ENCODE peak calls at places on chromosomes 13 and 19, in ten cellular contexts. One of them, this sample, is unnamed.

GRCh38 chr13:51066091-51066831 is 44.8 kb downstream of the C13orf42 start:
- DNase-seq in colonic mucosa: no peak
- DNase-seq in HCT116: no peak
- DNase-seq in endothelial cell of umbilical vein: peak; percentile 57
- DNase-seq in cardiac muscle cell: no peak
- DNase-seq in stomach: no peak
- DNase-seq in heart right ventricle: peak; percentile 30
- DNase-seq in heart left ventricle: peak; percentile 51
- DNase-seq in CD8-positive, alpha-beta T cell: no peak
- DNase-seq in HL-60: no peak
- DNase-seq in this sample: peak; percentile 46

GRCh38 chr19:11246941-11247340 is 7.5 kb downstream of the ANGPTL8 start:
- DNase-seq in CD8-positive, alpha-beta T cell: no peak
- DNase-seq in HCT116: no peak
- DNase-seq in endothelial cell of umbilical vein: no peak
- DNase-seq in cardiac muscle cell: no peak
- DNase-seq in heart left ventricle: no peak
- DNase-seq in colonic mucosa: no peak
- DNase-seq in heart right ventricle: no peak
- DNase-seq in stomach: no peak
- DNase-seq in HL-60: no peak
- DNase-seq in this sample: no peak

GRCh38 chr13:111943229-111943795 is 123.6 kb upstream of the SOX1 start:
- DNase-seq in colonic mucosa: no peak
- DNase-seq in CD8-positive, alpha-beta T cell: peak; percentile 34
- DNase-seq in cardiac muscle cell: no peak
- DNase-seq in HL-60: no peak
- DNase-seq in endothelial cell of umbilical vein: no peak
- DNase-seq in stomach: peak; percentile 13
- DNase-seq in heart left ventricle: no peak
- DNase-seq in heart right ventricle: no peak
- DNase-seq in HCT116: no peak
- DNase-seq in this sample: no peak

GRCh38 chr19:8320564-8321066 is 560 bp downstream of the NDUFA7 start:
- DNase-seq in endothelial cell of umbilical vein: no peak
- DNase-seq in colonic mucosa: no peak
- DNase-seq in HL-60: no peak
- DNase-seq in CD8-positive, alpha-beta T cell: no peak
- DNase-seq in cardiac muscle cell: peak; percentile 15
- DNase-seq in heart right ventricle: no peak
- DNase-seq in stomach: no peak
- DNase-seq in heart left ventricle: no peak
- DNase-seq in HCT116: no peak
- DNase-seq in this sample: no peak

GRCh38 chr13:79522583-79522982 is 41.6 kb downstream of the NDFIP2 start:
- DNase-seq in heart left ventricle: no peak
- DNase-seq in HL-60: peak; percentile 73
- DNase-seq in colonic mucosa: no peak
- DNase-seq in CD8-positive, alpha-beta T cell: no peak
- DNase-seq in HCT116: no peak
- DNase-seq in endothelial cell of umbilical vein: peak; percentile 44
- DNase-seq in cardiac muscle cell: no peak
- DNase-seq in heart right ventricle: no peak
- DNase-seq in stomach: no peak
- DNase-seq in this sample: peak; percentile 87

GRCh38 chr13:109862627-109863026 is 76.2 kb upstream of the IRS2 start:
- DNase-seq in HCT116: peak; percentile 15
- DNase-seq in heart right ventricle: no peak
- DNase-seq in colonic mucosa: no peak
- DNase-seq in endothelial cell of umbilical vein: no peak
- DNase-seq in cardiac muscle cell: no peak
- DNase-seq in CD8-positive, alpha-beta T cell: no peak
- DNase-seq in heart left ventricle: no peak
- DNase-seq in HL-60: no peak
- DNase-seq in stomach: no peak
- DNase-seq in this sample: no peak

GRCh38 chr13:61913183-61913582 is 497.5 kb upstream of the PCDH20 start:
- DNase-seq in heart right ventricle: no peak
- DNase-seq in cardiac muscle cell: no peak
- DNase-seq in HCT116: no peak
- DNase-seq in colonic mucosa: no peak
- DNase-seq in stomach: no peak
- DNase-seq in HL-60: no peak
- DNase-seq in CD8-positive, alpha-beta T cell: no peak
- DNase-seq in endothelial cell of umbilical vein: no peak
- DNase-seq in heart left ventricle: no peak
- DNase-seq in this sample: no peak

GRCh38 chr13:100493418-100493817 is 95.2 kb downstream of the GGACT start:
- DNase-seq in heart left ventricle: no peak
- DNase-seq in cardiac muscle cell: no peak
- DNase-seq in stomach: no peak
- DNase-seq in CD8-positive, alpha-beta T cell: no peak
- DNase-seq in HL-60: peak; percentile 41
- DNase-seq in heart right ventricle: no peak
- DNase-seq in colonic mucosa: no peak
- DNase-seq in endothelial cell of umbilical vein: no peak
- DNase-seq in HCT116: no peak
- DNase-seq in this sample: no peak

GRCh38 chr19:38706792-38707511 is 37.3 kb downstream of the CAPN12 start:
- DNase-seq in endothelial cell of umbilical vein: peak; percentile 46
- DNase-seq in heart left ventricle: no peak
- DNase-seq in colonic mucosa: no peak
- DNase-seq in stomach: no peak
- DNase-seq in heart right ventricle: no peak
- DNase-seq in HL-60: no peak
- DNase-seq in HCT116: no peak
- DNase-seq in CD8-positive, alpha-beta T cell: no peak
- DNase-seq in cardiac muscle cell: no peak
- DNase-seq in this sample: peak; percentile 45

GRCh38 chr13:106155411-106155810 is 380.1 kb downstream of the EFNB2 start:
- DNase-seq in stomach: no peak
- DNase-seq in heart right ventricle: no peak
- DNase-seq in HCT116: no peak
- DNase-seq in CD8-positive, alpha-beta T cell: no peak
- DNase-seq in endothelial cell of umbilical vein: no peak
- DNase-seq in colonic mucosa: no peak
- DNase-seq in HL-60: no peak
- DNase-seq in cardiac muscle cell: no peak
- DNase-seq in heart left ventricle: no peak
- DNase-seq in this sample: no peak

GRCh38 chr19:51016798-51017683 is 2.5 kb downstream of the KLK10 start:
- DNase-seq in colonic mucosa: no peak
- DNase-seq in heart left ventricle: peak; percentile 43
- DNase-seq in endothelial cell of umbilical vein: peak; percentile 39
- DNase-seq in cardiac muscle cell: peak; percentile 74
- DNase-seq in HL-60: no peak
- DNase-seq in HCT116: peak; percentile 83
- DNase-seq in CD8-positive, alpha-beta T cell: peak; percentile 58
- DNase-seq in stomach: peak; percentile 77
- DNase-seq in heart right ventricle: peak; percentile 23
- DNase-seq in this sample: peak; percentile 14

GRCh38 chr19:51020988-51021651 is 1.6 kb upstream of the KLK10 start:
- DNase-seq in HCT116: no peak
- DNase-seq in stomach: peak; percentile 34
- DNase-seq in colonic mucosa: no peak
- DNase-seq in heart right ventricle: peak; percentile 13
- DNase-seq in CD8-positive, alpha-beta T cell: no peak
- DNase-seq in heart left ventricle: no peak
- DNase-seq in HL-60: no peak
- DNase-seq in cardiac muscle cell: peak; percentile 58
- DNase-seq in endothelial cell of umbilical vein: peak; percentile 67
- DNase-seq in this sample: peak; percentile 49

GRCh38 chr19:51018745-51019543 is 565 bp downstream of the KLK10 start:
- DNase-seq in stomach: peak; percentile 43
- DNase-seq in endothelial cell of umbilical vein: no peak
- DNase-seq in CD8-positive, alpha-beta T cell: no peak
- DNase-seq in heart right ventricle: no peak
- DNase-seq in heart left ventricle: no peak
- DNase-seq in HCT116: no peak
- DNase-seq in cardiac muscle cell: peak; percentile 44
- DNase-seq in colonic mucosa: no peak
- DNase-seq in HL-60: no peak
- DNase-seq in this sample: no peak

GRCh38 chr19:51022526-51022925 is 3.0 kb upstream of the KLK10 start:
- DNase-seq in HL-60: no peak
- DNase-seq in HCT116: no peak
- DNase-seq in heart left ventricle: no peak
- DNase-seq in colonic mucosa: no peak
- DNase-seq in endothelial cell of umbilical vein: no peak
- DNase-seq in stomach: no peak
- DNase-seq in heart right ventricle: no peak
- DNase-seq in CD8-positive, alpha-beta T cell: no peak
- DNase-seq in cardiac muscle cell: no peak
- DNase-seq in this sample: no peak

DNA sequence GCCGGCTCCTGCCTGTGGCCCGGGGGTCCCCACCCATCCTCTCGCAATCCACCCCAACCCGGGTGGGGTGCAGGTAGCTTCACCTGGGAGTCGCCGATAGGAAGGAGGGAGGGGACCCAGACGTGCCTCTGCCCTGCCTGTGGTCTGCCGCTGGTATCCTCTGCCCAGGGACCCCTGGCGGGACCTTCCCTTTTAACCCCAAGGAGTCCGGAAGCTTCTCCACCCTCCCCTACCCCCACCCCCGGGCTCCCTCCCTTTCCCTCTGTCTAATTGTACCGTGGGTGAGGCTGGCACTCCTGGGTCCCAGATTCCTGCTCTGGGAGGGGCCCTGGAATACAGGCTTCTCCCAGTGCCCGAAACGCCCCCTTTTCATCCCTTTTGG is at the start of gene KLK10:
- DNase-seq in stomach: no peak
- DNase-seq in colonic mucosa: no peak
- DNase-seq in heart right ventricle: no peak
- DNase-seq in CD8-positive, alpha-beta T cell: no peak
- DNase-seq in cardiac muscle cell: no peak
- DNase-seq in endothelial cell of umbilical vein: no peak
- DNase-seq in HL-60: no peak
- DNase-seq in heart left ventricle: no peak
- DNase-seq in HCT116: no peak
- DNase-seq in this sample: no peak
- H3K4me3 ChIP-seq in stomach: peak within 1 kb of the TSS; percentile 29
- H3K4me3 ChIP-seq in colonic mucosa: peak within 1 kb of the TSS; percentile 2
- H3K4me3 ChIP-seq in heart right ventricle: peak within 1 kb of the TSS; percentile 10
- H3K4me3 ChIP-seq in CD8-positive, alpha-beta T cell: no peak within 1 kb of the TSS
- H3K4me3 ChIP-seq in cardiac muscle cell: peak within 1 kb of the TSS; percentile 17
- H3K4me3 ChIP-seq in endothelial cell of umbilical vein: no peak within 1 kb of the TSS
- H3K4me3 ChIP-seq in HL-60: no peak within 1 kb of the TSS
- H3K4me3 ChIP-seq in heart left ventricle: peak within 1 kb of the TSS; percentile 23
- H3K4me3 ChIP-seq in HCT116: peak within 1 kb of the TSS; percentile 73
- H3K4me3 ChIP-seq in this sample: no peak within 1 kb of the TSS

DNA sequence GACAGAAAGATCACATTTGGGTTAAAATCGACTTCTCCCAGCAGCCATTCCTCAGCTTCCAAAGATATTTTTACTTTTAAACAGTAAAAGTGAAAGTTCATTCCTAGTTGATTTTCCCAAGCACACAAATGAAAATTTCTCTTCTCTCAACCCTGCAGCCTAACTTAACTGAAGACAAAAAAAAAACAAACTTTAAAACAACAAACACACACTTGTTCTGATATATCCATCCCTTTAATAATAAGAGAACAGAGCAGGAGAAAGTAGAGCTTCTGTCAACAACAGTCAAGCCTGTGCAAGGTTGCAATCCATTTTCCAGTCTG is 72.9 kb downstream of the STK24 start:
- DNase-seq in heart left ventricle: no peak
- DNase-seq in cardiac muscle cell: no peak
- DNase-seq in heart right ventricle: no peak
- DNase-seq in endothelial cell of umbilical vein: no peak
- DNase-seq in HL-60: no peak
- DNase-seq in stomach: no peak
- DNase-seq in HCT116: no peak
- DNase-seq in CD8-positive, alpha-beta T cell: no peak
- DNase-seq in colonic mucosa: no peak
- DNase-seq in this sample: no peak
- H3K27ac ChIP-seq in heart left ventricle: peak overlapping the region; percentile 67
- H3K27ac ChIP-seq in cardiac muscle cell: peak overlapping the region; percentile 93
- H3K27ac ChIP-seq in heart right ventricle: peak overlapping the region; percentile 61
- H3K27ac ChIP-seq in endothelial cell of umbilical vein: no peak overlapping the region
- H3K27ac ChIP-seq in HL-60: no peak overlapping the region
- H3K27ac ChIP-seq in stomach: peak overlapping the region; percentile 86
- H3K27ac ChIP-seq in HCT116: no peak overlapping the region
- H3K27ac ChIP-seq in CD8-positive, alpha-beta T cell: no peak overlapping the region
- H3K27ac ChIP-seq in colonic mucosa: no peak overlapping the region
- H3K27ac ChIP-seq in this sample: peak overlapping the region; percentile 39

GRCh38 chr19:19468424-19469050 is 46.8 kb downstream of the TSSK6 start:
- DNase-seq in HCT116: no peak
- DNase-seq in heart right ventricle: no peak
- DNase-seq in endothelial cell of umbilical vein: no peak
- DNase-seq in cardiac muscle cell: no peak
- DNase-seq in CD8-positive, alpha-beta T cell: no peak
- DNase-seq in heart left ventricle: no peak
- DNase-seq in stomach: no peak
- DNase-seq in HL-60: no peak
- DNase-seq in colonic mucosa: no peak
- DNase-seq in this sample: no peak
- TF ChIP-seq CTCF in HCT116: no peak
- TF ChIP-seq CTCF in heart right ventricle: no peak
- TF ChIP-seq CTCF in endothelial cell of umbilical vein: no peak
- TF ChIP-seq CTCF in cardiac muscle cell: no peak
- TF ChIP-seq CTCF in CD8-positive, alpha-beta T cell: no peak
- TF ChIP-seq CTCF in heart left ventricle: no peak
- TF ChIP-seq CTCF in stomach: no peak
- TF ChIP-seq CTCF in HL-60: no peak
- TF ChIP-seq CTCF in colonic mucosa: no peak
- TF ChIP-seq CTCF in this sample: no peak

DNA sequence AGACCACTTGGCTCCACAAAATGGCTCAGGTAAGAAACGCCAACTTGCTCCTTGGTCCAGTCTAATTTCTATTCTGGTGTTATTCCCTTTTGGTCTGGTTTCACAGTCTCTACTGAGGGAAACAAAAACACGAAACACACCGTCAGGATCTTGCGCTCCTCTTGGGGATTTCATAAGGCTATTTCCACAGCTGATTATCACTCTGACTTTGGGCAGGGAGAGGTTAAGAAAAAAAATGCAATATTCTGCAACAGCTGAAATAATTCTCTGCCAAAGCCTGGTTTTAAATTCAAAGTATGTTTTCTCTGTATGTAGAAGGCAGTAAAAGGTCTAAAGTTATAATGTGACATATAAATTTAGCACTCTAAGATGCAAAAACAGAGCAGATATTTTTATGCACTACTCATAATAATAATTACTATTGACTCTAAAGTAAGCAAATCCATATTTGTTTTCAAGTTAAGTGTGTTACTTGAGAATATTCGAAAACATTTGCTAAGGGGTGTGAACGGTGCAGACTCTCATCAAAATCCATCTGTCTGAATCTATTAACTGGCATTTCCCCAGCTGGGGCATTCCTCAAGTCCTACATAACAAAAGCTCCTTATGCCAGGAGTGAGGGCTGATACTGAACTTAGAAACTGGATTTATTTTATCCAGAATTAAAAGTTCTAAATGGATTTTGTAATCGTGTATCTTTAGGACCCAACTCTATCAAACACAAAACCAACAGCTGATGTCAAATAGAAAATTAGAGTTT is 38.4 kb upstream of the STARD13 start:
- DNase-seq in stomach: no peak
- DNase-seq in heart right ventricle: no peak
- DNase-seq in HL-60: no peak
- DNase-seq in CD8-positive, alpha-beta T cell: no peak
- DNase-seq in colonic mucosa: no peak
- DNase-seq in cardiac muscle cell: no peak
- DNase-seq in endothelial cell of umbilical vein: no peak
- DNase-seq in HCT116: no peak
- DNase-seq in heart left ventricle: no peak
- DNase-seq in this sample: peak; percentile 11
- H3K4me3 ChIP-seq in stomach: no peak overlapping the region
- H3K4me3 ChIP-seq in heart right ventricle: no peak overlapping the region
- H3K4me3 ChIP-seq in HL-60: no peak overlapping the region
- H3K4me3 ChIP-seq in CD8-positive, alpha-beta T cell: no peak overlapping the region
- H3K4me3 ChIP-seq in colonic mucosa: no peak overlapping the region
- H3K4me3 ChIP-seq in cardiac muscle cell: no peak overlapping the region
- H3K4me3 ChIP-seq in endothelial cell of umbilical vein: no peak overlapping the region
- H3K4me3 ChIP-seq in HCT116: no peak overlapping the region
- H3K4me3 ChIP-seq in heart left ventricle: no peak overlapping the region
- H3K4me3 ChIP-seq in this sample: no peak overlapping the region